ENCODE peak calls at places on chromosome 1, in ten cellular contexts. K is iPS DF 6.9, V is AG04449, A is colonic mucosa, Q is thoracic aorta, N is coronary artery, M is lower lobe of right lung, E is fibroblast of lung, R is keratinocyte, B is retinal pigment epithelial cell. D is an unnamed sample.

GRCh38 chr1:201266774-201267173 is 16.5 kb upstream of the PKP1 start:
- DNase-seq in K (no peak), V (peak; percentile 81), A (peak; percentile 16), Q (no peak), N (no peak), M (no peak), E (peak; percentile 90), R (peak; percentile 93), B (no peak), D (no peak)

GRCh38 chr1:154413177-154413576 is 8.0 kb downstream of the IL6R start:
- DNase-seq in K (no peak), V (no peak), A (no peak), Q (no peak), N (no peak), M (peak; percentile 5), E (no peak), R (no peak), B (no peak), D (no peak)

GRCh38 chr1:223716302-223716862 is 4.0 kb downstream of the CAPN2 start:
- DNase-seq in K (no peak), V (no peak), A (no peak), Q (no peak), N (no peak), M (peak; percentile 54), E (peak; percentile 55), R (no peak), B (no peak), D (peak; percentile 37)

GRCh38 chr1:110634455-110635281 is 28.5 kb upstream of the KCNA2 start:
- DNase-seq in K (no peak), V (no peak), A (peak; percentile 51), Q (peak; percentile 25), N (peak; percentile 79), M (peak; percentile 65), E (peak; percentile 38), R (peak; percentile 15), B (no peak), D (no peak)

GRCh38 chr1:195608883-195609282 is 999.4 kb downstream of the KCNT2 start:
- DNase-seq in K (peak; percentile 1), V (no peak), A (no peak), Q (no peak), N (no peak), M (no peak), E (no peak), R (no peak), B (no peak), D (no peak)

GRCh38 chr1:165365344-165365743 is 8.8 kb upstream of the LMX1A start:
- DNase-seq in K (no peak), V (no peak), A (no peak), Q (no peak), N (no peak), M (no peak), E (no peak), R (no peak), B (no peak), D (no peak)

GRCh38 chr1:22877980-22878379 is 94.7 kb downstream of the LACTBL1 start:
- DNase-seq in K (no peak), V (no peak), A (no peak), Q (no peak), N (no peak), M (no peak), E (no peak), R (no peak), B (no peak), D (no peak)

GRCh38 chr1:67382292-67382691 is 47.9 kb downstream of the SERBP1 start:
- DNase-seq in K (no peak), V (no peak), A (no peak), Q (no peak), N (no peak), M (no peak), E (no peak), R (no peak), B (no peak), D (no peak)

GRCh38 chr1:218025454-218025853 is 259.6 kb upstream of the RRP15 start:
- DNase-seq in K (no peak), V (peak; percentile 37), A (no peak), Q (no peak), N (no peak), M (no peak), E (peak; percentile 52), R (no peak), B (no peak), D (no peak)

DNA sequence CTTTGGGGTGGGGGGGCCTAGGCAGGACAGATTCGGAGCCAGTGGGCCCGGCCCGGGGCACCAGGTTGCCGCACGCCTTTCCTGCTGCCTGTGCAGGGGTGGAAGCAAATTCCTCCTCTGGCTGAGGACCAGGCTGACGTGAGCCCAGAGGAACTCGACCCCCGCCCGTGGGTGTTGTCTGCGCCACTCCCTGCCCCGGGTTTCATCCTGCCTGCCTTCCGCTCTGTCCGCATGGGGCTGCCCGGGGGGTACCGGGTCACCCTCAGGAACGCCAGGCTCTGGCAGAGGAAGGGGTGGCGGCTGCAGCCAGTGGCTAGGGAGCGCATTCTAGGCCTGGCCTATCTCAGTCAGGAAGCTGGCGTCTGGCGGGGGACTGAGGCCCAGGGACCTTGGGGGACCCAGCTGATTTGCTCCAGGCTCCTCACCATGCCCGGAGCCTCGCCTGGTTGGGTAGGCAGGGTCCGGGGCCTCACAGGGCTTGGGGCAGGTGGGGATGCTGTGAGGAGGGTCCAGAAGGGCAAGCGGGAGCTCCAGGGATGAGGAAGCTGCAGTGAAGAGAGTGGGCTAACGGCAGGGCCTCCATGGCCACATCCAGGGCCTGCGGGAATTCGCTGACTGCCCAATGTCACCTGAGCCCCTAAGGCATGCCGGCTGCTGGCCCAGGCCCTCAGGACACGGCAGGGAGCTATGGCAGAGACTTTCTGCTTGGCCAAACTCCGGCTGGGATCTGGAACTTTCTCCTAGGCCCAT is 2.4 kb upstream of the IBA57 start:
- DNase-seq in K (no peak), V (no peak), A (no peak), Q (no peak), N (peak; percentile 77), M (peak; percentile 75), E (peak; percentile 78), R (peak; percentile 70), B (no peak), D (no peak)
- H3K4me3 ChIP-seq in K (no peak overlapping the region), V (no peak overlapping the region), A (no peak overlapping the region), Q (no peak overlapping the region), N (peak overlapping the region; percentile 17), M (peak overlapping the region; percentile 2), E (no peak overlapping the region), R (peak overlapping the region; percentile 40), B (no peak overlapping the region), D (no peak overlapping the region)

DNA sequence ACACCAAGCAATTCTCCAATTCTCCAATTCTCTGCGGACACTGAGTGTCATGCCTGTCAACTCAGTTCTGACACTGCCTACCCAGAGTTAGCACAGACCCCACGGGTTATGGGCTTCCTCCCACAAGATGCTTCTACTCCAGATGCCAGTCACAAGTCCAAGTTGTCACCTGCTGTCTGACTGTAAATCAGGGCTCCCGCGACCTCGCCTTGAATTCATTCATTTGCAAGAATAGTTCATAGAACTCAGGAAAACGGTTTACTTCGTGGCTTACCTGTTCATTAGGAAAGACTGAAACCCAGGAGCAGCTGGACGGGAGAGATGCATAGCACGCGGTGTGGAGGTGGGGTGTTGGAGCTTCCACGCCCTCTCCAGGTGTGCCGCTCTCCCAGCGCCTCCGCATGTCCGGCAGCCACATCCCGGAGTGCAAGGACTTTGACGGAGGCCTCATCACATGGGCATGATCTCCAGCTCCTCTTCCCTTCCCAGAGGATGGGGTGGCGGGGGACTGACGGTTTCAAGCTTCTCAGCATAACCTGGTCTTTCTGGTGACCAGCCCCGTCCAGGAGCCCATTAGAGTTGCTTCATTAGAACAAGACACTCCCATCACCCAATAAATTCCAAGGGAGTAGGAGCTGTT is 154.6 kb downstream of the PGBD5 start:
- DNase-seq in K (no peak), V (no peak), A (no peak), Q (no peak), N (no peak), M (peak; percentile 31), E (no peak), R (no peak), B (no peak), D (no peak)
- H3K4me3 ChIP-seq in K (no peak overlapping the region), V (no peak overlapping the region), A (no peak overlapping the region), Q (no peak overlapping the region), N (no peak overlapping the region), M (no peak overlapping the region), E (no peak overlapping the region), R (no peak overlapping the region), B (no peak overlapping the region), D (no peak overlapping the region)

GRCh38 chr1:8398086-8398485 is 80.2 kb downstream of the SLC45A1 start:
- DNase-seq in K (no peak), V (no peak), A (no peak), Q (no peak), N (no peak), M (no peak), E (no peak), R (no peak), B (no peak), D (no peak)
- H3K4me3 ChIP-seq in K (no peak overlapping the region), V (no peak overlapping the region), A (no peak overlapping the region), Q (no peak overlapping the region), N (no peak overlapping the region), M (no peak overlapping the region), E (no peak overlapping the region), R (no peak overlapping the region), B (no peak overlapping the region), D (no peak overlapping the region)

GRCh38 chr1:234213576-234214128 is 159.6 kb upstream of the COA6 start:
- DNase-seq in K (no peak), V (no peak), A (no peak), Q (no peak), N (no peak), M (no peak), E (no peak), R (no peak), B (no peak), D (no peak)
- H3K4me3 ChIP-seq in K (peak overlapping the region; percentile 70), V (no peak overlapping the region), A (peak overlapping the region; percentile 35), Q (peak overlapping the region; percentile 52), N (peak overlapping the region; percentile 66), M (peak overlapping the region; percentile 56), E (no peak overlapping the region), R (peak overlapping the region; percentile 70), B (peak overlapping the region; percentile 42), D (peak overlapping the region; percentile 20)

DNA sequence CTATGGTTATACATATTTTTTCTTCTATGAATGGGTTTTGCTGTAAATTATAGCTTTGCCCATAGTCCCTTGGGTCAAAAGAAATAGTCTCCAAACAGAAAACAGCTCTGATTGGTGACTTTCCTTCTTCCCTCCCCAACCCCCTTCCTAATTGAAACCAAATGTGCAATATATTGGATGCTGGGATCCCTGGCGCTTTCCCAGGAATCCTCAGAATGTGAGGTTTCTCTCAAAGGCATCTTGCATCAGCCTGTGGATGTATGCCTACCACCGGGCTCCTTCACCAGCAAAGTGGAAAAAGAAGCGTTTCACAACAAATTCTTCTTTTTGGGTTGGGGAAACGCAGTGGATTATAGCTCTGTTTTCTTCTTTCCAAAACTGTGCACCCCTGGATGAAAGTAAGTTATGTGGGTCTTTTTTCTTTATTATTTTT is at the start of gene DDR2:
- DNase-seq in K (no peak), V (peak; percentile 91), A (peak; percentile 57), Q (peak; percentile 43), N (no peak), M (no peak), E (peak; percentile 91), R (no peak), B (no peak), D (no peak)
- H3K4me3 ChIP-seq in K (no peak within 1 kb of the TSS), V (peak within 1 kb of the TSS; percentile 85), A (peak within 1 kb of the TSS; percentile 18), Q (peak within 1 kb of the TSS; percentile 78), N (peak within 1 kb of the TSS; percentile 70), M (peak within 1 kb of the TSS; percentile 50), E (peak within 1 kb of the TSS; percentile 89), R (no peak within 1 kb of the TSS), B (peak within 1 kb of the TSS; percentile 61), D (no peak within 1 kb of the TSS)

GRCh38 chr1:234927312-234927967 is 201.2 kb downstream of the TOMM20 start:
- DNase-seq in K (no peak), V (no peak), A (peak; percentile 22), Q (no peak), N (peak; percentile 61), M (no peak), E (no peak), R (no peak), B (no peak), D (no peak)
- H3K4me3 ChIP-seq in K (no peak overlapping the region), V (no peak overlapping the region), A (no peak overlapping the region), Q (no peak overlapping the region), N (no peak overlapping the region), M (no peak overlapping the region), E (no peak overlapping the region), R (no peak overlapping the region), B (no peak overlapping the region), D (no peak overlapping the region)